ENCODE peak calls at places on chromosome 21, in five cellular contexts. One of them, this sample, is unnamed.

GRCh38 chr21:21290751-21291150 is 292.5 kb downstream of the NCAM2 start:
- DNase-seq in stomach: no peak
- DNase-seq in PC-9: no peak
- DNase-seq in heart right ventricle: no peak
- DNase-seq in aorta: no peak
- DNase-seq in this sample: no peak

GRCh38 chr21:15063821-15064575 is 802 bp downstream of the NRIP1 start:
- DNase-seq in stomach: peak
- DNase-seq in PC-9: no peak
- DNase-seq in heart right ventricle: peak
- DNase-seq in aorta: peak
- DNase-seq in this sample: peak

GRCh38 chr21:38668501-38668900 is 137.2 kb upstream of the ETS2 start:
- DNase-seq in stomach: no peak
- DNase-seq in PC-9: no peak
- DNase-seq in heart right ventricle: no peak
- DNase-seq in aorta: no peak
- DNase-seq in this sample: peak

GRCh38 chr21:14382486-14382834 is 486 bp downstream of the HSPA13 start:
- DNase-seq in stomach: no peak
- DNase-seq in PC-9: no peak
- DNase-seq in heart right ventricle: no peak
- DNase-seq in aorta: no peak
- DNase-seq in this sample: peak

GRCh38 chr21:27156666-27157065 is 189.8 kb upstream of the ADAMTS5 start:
- DNase-seq in stomach: no peak
- DNase-seq in PC-9: no peak
- DNase-seq in heart right ventricle: no peak
- DNase-seq in aorta: no peak
- DNase-seq in this sample: no peak

GRCh38 chr21:27586326-27586725 is 619.4 kb upstream of the ADAMTS5 start:
- DNase-seq in stomach: no peak
- DNase-seq in PC-9: no peak
- DNase-seq in heart right ventricle: no peak
- DNase-seq in aorta: no peak
- DNase-seq in this sample: no peak

GRCh38 chr21:21195417-21195816 is 197.2 kb downstream of the NCAM2 start:
- DNase-seq in stomach: no peak
- DNase-seq in PC-9: no peak
- DNase-seq in heart right ventricle: no peak
- DNase-seq in aorta: no peak
- DNase-seq in this sample: no peak

GRCh38 chr21:15731243-15731613 is 1.4 kb downstream of the USP25 start:
- DNase-seq in stomach: no peak
- DNase-seq in PC-9: peak
- DNase-seq in heart right ventricle: no peak
- DNase-seq in aorta: no peak
- DNase-seq in this sample: no peak

GRCh38 chr21:20882462-20883415 is 115.5 kb upstream of the NCAM2 start:
- DNase-seq in stomach: peak
- DNase-seq in PC-9: no peak
- DNase-seq in heart right ventricle: no peak
- DNase-seq in aorta: no peak
- DNase-seq in this sample: no peak

GRCh38 chr21:14553422-14553821 is 7.3 kb upstream of the SAMSN1 start:
- DNase-seq in stomach: no peak
- DNase-seq in PC-9: no peak
- DNase-seq in heart right ventricle: no peak
- DNase-seq in aorta: no peak
- DNase-seq in this sample: no peak

GRCh38 chr21:38993561-38993960 is 187.8 kb downstream of the ETS2 start:
- DNase-seq in stomach: peak
- DNase-seq in PC-9: peak
- DNase-seq in heart right ventricle: no peak
- DNase-seq in aorta: peak
- DNase-seq in this sample: peak

GRCh38 chr21:29938968-29939858 is 583 bp downstream of the GRIK1 start:
- DNase-seq in stomach: no peak
- DNase-seq in PC-9: no peak
- DNase-seq in heart right ventricle: peak
- DNase-seq in aorta: no peak
- DNase-seq in this sample: no peak

GRCh38 chr21:16579538-16579937 is 849.8 kb downstream of the USP25 start:
- DNase-seq in stomach: no peak
- DNase-seq in PC-9: no peak
- DNase-seq in heart right ventricle: no peak
- DNase-seq in aorta: no peak
- DNase-seq in this sample: no peak

GRCh38 chr21:33078907-33079582 is 9.1 kb downstream of the OLIG1 start:
- DNase-seq in stomach: no peak
- DNase-seq in PC-9: peak
- DNase-seq in heart right ventricle: no peak
- DNase-seq in aorta: no peak
- DNase-seq in this sample: no peak

GRCh38 chr21:9839011-9839661 is 682.2 kb upstream of the TPTE start:
- DNase-seq in stomach: no peak
- DNase-seq in PC-9: no peak
- DNase-seq in heart right ventricle: peak
- DNase-seq in aorta: peak
- DNase-seq in this sample: no peak

GRCh38 chr21:20617130-20617529 is 381.1 kb upstream of the NCAM2 start:
- DNase-seq in stomach: peak
- DNase-seq in PC-9: no peak
- DNase-seq in heart right ventricle: no peak
- DNase-seq in aorta: no peak
- DNase-seq in this sample: no peak

GRCh38 chr21:22657786-22658185 is 1659.6 kb downstream of the NCAM2 start:
- DNase-seq in stomach: no peak
- DNase-seq in PC-9: no peak
- DNase-seq in heart right ventricle: no peak
- DNase-seq in aorta: no peak
- DNase-seq in this sample: no peak

GRCh38 chr21:30689822-30690221 is 28.8 kb downstream of the KRTAP21-3 start:
- DNase-seq in stomach: no peak
- DNase-seq in PC-9: no peak
- DNase-seq in heart right ventricle: no peak
- DNase-seq in aorta: no peak
- DNase-seq in this sample: no peak

GRCh38 chr21:27164208-27165172 is 197.6 kb upstream of the ADAMTS5 start:
- DNase-seq in stomach: no peak
- DNase-seq in PC-9: no peak
- DNase-seq in heart right ventricle: no peak
- DNase-seq in aorta: no peak
- DNase-seq in this sample: no peak

DNA sequence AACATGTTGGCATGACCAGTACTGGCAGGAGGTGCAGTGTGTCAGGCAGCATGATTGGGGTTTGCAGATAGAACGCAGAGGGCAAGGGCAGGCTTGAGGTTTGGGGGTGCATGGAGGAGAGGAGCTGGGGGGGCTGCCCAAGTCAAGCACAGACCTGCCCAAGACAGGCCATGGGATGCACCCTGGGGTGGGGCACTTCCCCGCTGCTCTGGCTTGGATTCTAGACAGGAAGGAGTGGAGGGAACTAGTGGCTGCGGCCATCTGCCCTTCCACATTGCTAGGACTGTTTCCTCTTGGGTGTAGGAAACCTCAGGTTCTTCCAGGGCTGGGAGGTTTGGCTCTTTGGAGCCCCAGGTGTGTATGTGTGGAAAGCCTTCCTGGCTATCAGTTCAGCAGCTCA is 3.0 kb downstream of the PDXK start:
- DNase-seq in stomach: no peak
- DNase-seq in PC-9: no peak
- DNase-seq in heart right ventricle: no peak
- DNase-seq in aorta: no peak
- DNase-seq in this sample: peak
- H3K4me3 ChIP-seq in stomach: no peak
- H3K4me3 ChIP-seq in PC-9: peak
- H3K4me3 ChIP-seq in heart right ventricle: no peak
- H3K4me3 ChIP-seq in aorta: no peak
- H3K4me3 ChIP-seq in this sample: no peak

GRCh38 chr21:34333150-34333739 is 30.6 kb upstream of the KCNE2 start:
- DNase-seq in stomach: no peak
- DNase-seq in PC-9: no peak
- DNase-seq in heart right ventricle: no peak
- DNase-seq in aorta: no peak
- DNase-seq in this sample: no peak
- H3K4me3 ChIP-seq in stomach: no peak
- H3K4me3 ChIP-seq in PC-9: no peak
- H3K4me3 ChIP-seq in heart right ventricle: no peak
- H3K4me3 ChIP-seq in aorta: no peak
- H3K4me3 ChIP-seq in this sample: no peak

GRCh38 chr21:36698160-36699025 is 522 bp upstream of the SIM2 start:
- DNase-seq in stomach: peak
- DNase-seq in PC-9: peak
- DNase-seq in heart right ventricle: no peak
- DNase-seq in aorta: peak
- DNase-seq in this sample: no peak

GRCh38 chr21:36699026-36699545 is at the start of gene SIM2:
- DNase-seq in stomach: peak
- DNase-seq in PC-9: peak
- DNase-seq in heart right ventricle: no peak
- DNase-seq in aorta: peak
- DNase-seq in this sample: no peak

GRCh38 chr21:36700295-36700960 is 1.5 kb downstream of the SIM2 start:
- DNase-seq in stomach: no peak
- DNase-seq in PC-9: no peak
- DNase-seq in heart right ventricle: no peak
- DNase-seq in aorta: peak
- DNase-seq in this sample: no peak

GRCh38 chr21:36700961-36701911 is 2.3 kb downstream of the SIM2 start:
- DNase-seq in stomach: no peak
- DNase-seq in PC-9: no peak
- DNase-seq in heart right ventricle: no peak
- DNase-seq in aorta: peak
- DNase-seq in this sample: no peak

DNA sequence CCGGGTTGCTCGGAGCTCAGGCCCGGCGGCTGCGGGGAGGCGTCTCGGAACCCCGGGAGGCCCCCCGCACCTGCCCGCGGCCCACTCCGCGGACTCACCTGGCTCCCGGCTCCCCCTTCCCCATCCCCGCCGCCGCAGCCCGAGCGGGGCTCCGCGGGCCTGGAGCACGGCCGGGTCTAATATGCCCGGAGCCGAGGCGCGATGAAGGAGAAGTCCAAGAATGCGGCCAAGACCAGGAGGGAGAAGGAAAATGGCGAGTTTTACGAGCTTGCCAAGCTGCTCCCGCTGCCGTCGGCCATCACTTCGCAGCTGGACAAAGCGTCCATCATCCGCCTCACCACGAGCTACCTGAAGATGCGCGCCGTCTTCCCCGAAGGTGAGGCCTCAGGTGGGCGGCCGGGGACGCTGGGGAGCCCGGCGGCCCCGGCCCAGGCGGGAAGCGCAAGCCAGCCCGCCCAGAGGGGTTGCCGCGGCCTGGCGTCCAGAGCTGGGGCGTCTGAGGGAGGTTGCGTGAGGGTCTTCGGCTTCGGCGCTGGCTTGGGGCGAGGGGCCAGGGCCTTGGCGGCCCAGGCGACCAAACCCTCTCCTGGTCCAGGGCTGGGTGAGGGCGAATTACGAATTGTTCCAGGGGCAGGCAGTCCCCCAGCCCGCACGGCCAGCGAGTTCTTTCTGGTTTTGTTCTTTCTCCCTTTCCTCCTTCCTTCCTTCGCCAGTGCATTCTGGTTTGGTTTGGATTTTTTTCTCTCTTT is 805 bp downstream of the SIM2 start:
- DNase-seq in stomach: no peak
- DNase-seq in PC-9: no peak
- DNase-seq in heart right ventricle: no peak
- DNase-seq in aorta: peak
- DNase-seq in this sample: no peak
- H3K4me3 ChIP-seq in stomach: peak
- H3K4me3 ChIP-seq in PC-9: peak
- H3K4me3 ChIP-seq in heart right ventricle: peak
- H3K4me3 ChIP-seq in aorta: no peak
- H3K4me3 ChIP-seq in this sample: peak

DNA sequence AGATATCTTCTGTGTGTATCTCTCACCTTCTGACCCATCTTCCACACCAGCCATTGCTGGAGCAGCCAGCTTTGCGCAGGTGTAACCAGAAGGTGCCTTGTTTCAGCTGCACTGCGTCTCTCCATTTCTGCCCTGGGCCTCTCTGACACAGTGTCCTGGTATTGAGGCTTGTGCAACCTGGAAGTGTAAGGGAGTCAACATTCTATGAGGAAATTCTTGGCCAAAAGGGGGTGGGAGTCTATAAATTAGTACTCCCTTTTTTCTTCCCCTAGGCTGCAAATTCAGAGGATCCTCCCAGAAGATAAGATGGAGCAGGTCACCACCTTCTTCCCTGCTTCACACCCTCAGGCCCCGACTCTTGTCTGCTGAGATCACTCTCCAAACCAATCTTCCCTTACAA is 109.1 kb downstream of the MRPS6 start:
- DNase-seq in stomach: no peak
- DNase-seq in PC-9: no peak
- DNase-seq in heart right ventricle: no peak
- DNase-seq in aorta: no peak
- DNase-seq in this sample: no peak
- H3K4me3 ChIP-seq in stomach: no peak
- H3K4me3 ChIP-seq in PC-9: no peak
- H3K4me3 ChIP-seq in heart right ventricle: no peak
- H3K4me3 ChIP-seq in aorta: no peak
- H3K4me3 ChIP-seq in this sample: no peak

GRCh38 chr21:34592573-34592972 is 22.3 kb downstream of the RCAN1 start:
- DNase-seq in stomach: no peak
- DNase-seq in PC-9: no peak
- DNase-seq in heart right ventricle: no peak
- DNase-seq in aorta: no peak
- DNase-seq in this sample: no peak
- H3K4me3 ChIP-seq in stomach: peak
- H3K4me3 ChIP-seq in PC-9: no peak
- H3K4me3 ChIP-seq in heart right ventricle: peak
- H3K4me3 ChIP-seq in aorta: peak
- H3K4me3 ChIP-seq in this sample: no peak

This sample was measured in Peyer's patch.